ENCODE peak calls at places on chromosomes 4 and X, in seven cellular contexts. One of them, this sample, is unnamed.

GRCh38 chrX:10781847-10782530 is 161.6 kb upstream of the MID1 start:
- DNase-seq in CD8-positive, alpha-beta T cell: no peak
- DNase-seq in Peyer's patch: no peak
- DNase-seq in activated CD8-positive, alpha-beta T cell treated with anti-CD3 and anti-CD28 coated beads for 36 hours: no peak
- DNase-seq in AG04449: no peak
- DNase-seq in psoas muscle: no peak
- DNase-seq in IMR-90: no peak
- DNase-seq in this sample: no peak

GRCh38 chr4:48588230-48588943 is 98.3 kb downstream of the ZAR1 start:
- DNase-seq in CD8-positive, alpha-beta T cell: no peak
- DNase-seq in Peyer's patch: no peak
- DNase-seq in activated CD8-positive, alpha-beta T cell treated with anti-CD3 and anti-CD28 coated beads for 36 hours: no peak
- DNase-seq in AG04449: no peak
- DNase-seq in psoas muscle: no peak
- DNase-seq in IMR-90: no peak
- DNase-seq in this sample: no peak

GRCh38 chr4:110633358-110634319 is 10.8 kb upstream of the PITX2 start:
- DNase-seq in CD8-positive, alpha-beta T cell: no peak
- DNase-seq in Peyer's patch: no peak
- DNase-seq in activated CD8-positive, alpha-beta T cell treated with anti-CD3 and anti-CD28 coated beads for 36 hours: no peak
- DNase-seq in AG04449: no peak
- DNase-seq in psoas muscle: no peak
- DNase-seq in IMR-90: no peak
- DNase-seq in this sample: peak

GRCh38 chr4:77538574-77539157 is 67.0 kb upstream of the CXCL13 start:
- DNase-seq in CD8-positive, alpha-beta T cell: no peak
- DNase-seq in Peyer's patch: no peak
- DNase-seq in activated CD8-positive, alpha-beta T cell treated with anti-CD3 and anti-CD28 coated beads for 36 hours: peak
- DNase-seq in AG04449: no peak
- DNase-seq in psoas muscle: no peak
- DNase-seq in IMR-90: no peak
- DNase-seq in this sample: no peak

GRCh38 chrX:9349572-9350259 is 115.1 kb upstream of the TBL1X start:
- DNase-seq in CD8-positive, alpha-beta T cell: no peak
- DNase-seq in Peyer's patch: no peak
- DNase-seq in activated CD8-positive, alpha-beta T cell treated with anti-CD3 and anti-CD28 coated beads for 36 hours: no peak
- DNase-seq in AG04449: no peak
- DNase-seq in psoas muscle: no peak
- DNase-seq in IMR-90: peak
- DNase-seq in this sample: no peak

GRCh38 chr4:57018930-57019329 is 40.2 kb downstream of the POLR2B start:
- DNase-seq in CD8-positive, alpha-beta T cell: no peak
- DNase-seq in Peyer's patch: no peak
- DNase-seq in activated CD8-positive, alpha-beta T cell treated with anti-CD3 and anti-CD28 coated beads for 36 hours: no peak
- DNase-seq in AG04449: no peak
- DNase-seq in psoas muscle: no peak
- DNase-seq in IMR-90: peak
- DNase-seq in this sample: no peak

GRCh38 chrX:107710617-107711391 is 64.8 kb downstream of the TSC22D3 start:
- DNase-seq in CD8-positive, alpha-beta T cell: peak
- DNase-seq in Peyer's patch: peak
- DNase-seq in activated CD8-positive, alpha-beta T cell treated with anti-CD3 and anti-CD28 coated beads for 36 hours: peak
- DNase-seq in AG04449: peak
- DNase-seq in psoas muscle: no peak
- DNase-seq in IMR-90: peak
- DNase-seq in this sample: peak

GRCh38 chr4:52612341-52612740 is 46.8 kb downstream of the USP46 start:
- DNase-seq in CD8-positive, alpha-beta T cell: no peak
- DNase-seq in Peyer's patch: no peak
- DNase-seq in activated CD8-positive, alpha-beta T cell treated with anti-CD3 and anti-CD28 coated beads for 36 hours: no peak
- DNase-seq in AG04449: no peak
- DNase-seq in psoas muscle: no peak
- DNase-seq in IMR-90: no peak
- DNase-seq in this sample: no peak

GRCh38 chrX:140447150-140447549 is 57.7 kb downstream of the SOX3 start:
- DNase-seq in CD8-positive, alpha-beta T cell: no peak
- DNase-seq in Peyer's patch: no peak
- DNase-seq in activated CD8-positive, alpha-beta T cell treated with anti-CD3 and anti-CD28 coated beads for 36 hours: no peak
- DNase-seq in AG04449: no peak
- DNase-seq in psoas muscle: no peak
- DNase-seq in IMR-90: no peak
- DNase-seq in this sample: no peak

GRCh38 chr4:175346381-175346780 is 428.2 kb downstream of the ADAM29 start:
- DNase-seq in CD8-positive, alpha-beta T cell: no peak
- DNase-seq in Peyer's patch: no peak
- DNase-seq in activated CD8-positive, alpha-beta T cell treated with anti-CD3 and anti-CD28 coated beads for 36 hours: no peak
- DNase-seq in AG04449: no peak
- DNase-seq in psoas muscle: no peak
- DNase-seq in IMR-90: no peak
- DNase-seq in this sample: no peak

GRCh38 chr4:180655886-180656285 is 1587.3 kb upstream of the TENM3 start:
- DNase-seq in CD8-positive, alpha-beta T cell: no peak
- DNase-seq in Peyer's patch: no peak
- DNase-seq in activated CD8-positive, alpha-beta T cell treated with anti-CD3 and anti-CD28 coated beads for 36 hours: no peak
- DNase-seq in AG04449: no peak
- DNase-seq in psoas muscle: no peak
- DNase-seq in IMR-90: no peak
- DNase-seq in this sample: no peak

GRCh38 chrX:66164470-66164869 is 423 bp downstream of the HEPH start:
- DNase-seq in CD8-positive, alpha-beta T cell: no peak
- DNase-seq in Peyer's patch: no peak
- DNase-seq in activated CD8-positive, alpha-beta T cell treated with anti-CD3 and anti-CD28 coated beads for 36 hours: no peak
- DNase-seq in AG04449: no peak
- DNase-seq in psoas muscle: no peak
- DNase-seq in IMR-90: no peak
- DNase-seq in this sample: peak

GRCh38 chr4:128768373-128768996 is 41.0 kb upstream of the JADE1 start:
- DNase-seq in CD8-positive, alpha-beta T cell: no peak
- DNase-seq in Peyer's patch: no peak
- DNase-seq in activated CD8-positive, alpha-beta T cell treated with anti-CD3 and anti-CD28 coated beads for 36 hours: no peak
- DNase-seq in AG04449: peak
- DNase-seq in psoas muscle: no peak
- DNase-seq in IMR-90: peak
- DNase-seq in this sample: no peak

GRCh38 chr4:186798951-186799659 is 75.4 kb upstream of the FAT1 start:
- DNase-seq in CD8-positive, alpha-beta T cell: no peak
- DNase-seq in Peyer's patch: no peak
- DNase-seq in activated CD8-positive, alpha-beta T cell treated with anti-CD3 and anti-CD28 coated beads for 36 hours: no peak
- DNase-seq in AG04449: no peak
- DNase-seq in psoas muscle: no peak
- DNase-seq in IMR-90: no peak
- DNase-seq in this sample: no peak

GRCh38 chr4:155787113-155787710 is 28.4 kb downstream of the GUCY1B1 start:
- DNase-seq in CD8-positive, alpha-beta T cell: no peak
- DNase-seq in Peyer's patch: no peak
- DNase-seq in activated CD8-positive, alpha-beta T cell treated with anti-CD3 and anti-CD28 coated beads for 36 hours: peak
- DNase-seq in AG04449: no peak
- DNase-seq in psoas muscle: no peak
- DNase-seq in IMR-90: peak
- DNase-seq in this sample: peak
- TF ChIP-seq CTCF in CD8-positive, alpha-beta T cell: peak
- TF ChIP-seq CTCF in Peyer's patch: peak
- TF ChIP-seq CTCF in activated CD8-positive, alpha-beta T cell treated with anti-CD3 and anti-CD28 coated beads for 36 hours: peak
- TF ChIP-seq CTCF in AG04449: peak
- TF ChIP-seq CTCF in psoas muscle: peak
- TF ChIP-seq CTCF in IMR-90: peak
- TF ChIP-seq CTCF in this sample: peak

GRCh38 chr4:158814636-158815035 is 45.8 kb downstream of the FNIP2 start:
- DNase-seq in CD8-positive, alpha-beta T cell: no peak
- DNase-seq in Peyer's patch: no peak
- DNase-seq in activated CD8-positive, alpha-beta T cell treated with anti-CD3 and anti-CD28 coated beads for 36 hours: no peak
- DNase-seq in AG04449: peak
- DNase-seq in psoas muscle: no peak
- DNase-seq in IMR-90: peak
- DNase-seq in this sample: no peak

GRCh38 chr4:158813113-158813512 is 44.3 kb downstream of the FNIP2 start:
- DNase-seq in CD8-positive, alpha-beta T cell: no peak
- DNase-seq in Peyer's patch: no peak
- DNase-seq in activated CD8-positive, alpha-beta T cell treated with anti-CD3 and anti-CD28 coated beads for 36 hours: no peak
- DNase-seq in AG04449: no peak
- DNase-seq in psoas muscle: no peak
- DNase-seq in IMR-90: no peak
- DNase-seq in this sample: no peak

GRCh38 chr4:158812543-158812942 is 43.7 kb downstream of the FNIP2 start:
- DNase-seq in CD8-positive, alpha-beta T cell: no peak
- DNase-seq in Peyer's patch: no peak
- DNase-seq in activated CD8-positive, alpha-beta T cell treated with anti-CD3 and anti-CD28 coated beads for 36 hours: no peak
- DNase-seq in AG04449: no peak
- DNase-seq in psoas muscle: no peak
- DNase-seq in IMR-90: no peak
- DNase-seq in this sample: no peak

GRCh38 chr4:158812133-158812532 is 43.3 kb downstream of the FNIP2 start:
- DNase-seq in CD8-positive, alpha-beta T cell: no peak
- DNase-seq in Peyer's patch: no peak
- DNase-seq in activated CD8-positive, alpha-beta T cell treated with anti-CD3 and anti-CD28 coated beads for 36 hours: no peak
- DNase-seq in AG04449: no peak
- DNase-seq in psoas muscle: no peak
- DNase-seq in IMR-90: no peak
- DNase-seq in this sample: no peak

DNA sequence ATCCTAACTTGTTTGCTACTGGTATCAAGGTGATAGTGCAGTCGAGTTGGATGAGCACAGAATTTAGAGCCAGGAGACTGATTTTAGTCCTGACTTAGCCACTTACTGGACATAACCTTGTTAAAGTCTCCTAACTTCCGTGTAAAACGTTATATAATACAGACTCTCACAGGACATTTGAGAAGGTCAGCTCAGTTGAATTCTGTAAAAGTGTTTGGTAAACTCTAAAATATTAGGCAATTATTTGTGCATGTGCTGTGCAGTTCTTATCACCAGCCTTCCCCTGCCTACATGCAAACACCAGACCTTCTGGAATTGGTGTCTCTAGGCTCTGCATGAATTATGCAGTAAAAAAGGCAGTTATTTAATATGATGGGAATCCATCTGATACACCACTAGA is 45.4 kb downstream of the FNIP2 start:
- DNase-seq in CD8-positive, alpha-beta T cell: no peak
- DNase-seq in Peyer's patch: no peak
- DNase-seq in activated CD8-positive, alpha-beta T cell treated with anti-CD3 and anti-CD28 coated beads for 36 hours: no peak
- DNase-seq in AG04449: no peak
- DNase-seq in psoas muscle: no peak
- DNase-seq in IMR-90: no peak
- DNase-seq in this sample: no peak
- TF ChIP-seq CTCF in CD8-positive, alpha-beta T cell: no peak
- TF ChIP-seq CTCF in Peyer's patch: no peak
- TF ChIP-seq CTCF in activated CD8-positive, alpha-beta T cell treated with anti-CD3 and anti-CD28 coated beads for 36 hours: no peak
- TF ChIP-seq CTCF in AG04449: no peak
- TF ChIP-seq CTCF in psoas muscle: no peak
- TF ChIP-seq CTCF in IMR-90: no peak
- TF ChIP-seq CTCF in this sample: no peak

DNA sequence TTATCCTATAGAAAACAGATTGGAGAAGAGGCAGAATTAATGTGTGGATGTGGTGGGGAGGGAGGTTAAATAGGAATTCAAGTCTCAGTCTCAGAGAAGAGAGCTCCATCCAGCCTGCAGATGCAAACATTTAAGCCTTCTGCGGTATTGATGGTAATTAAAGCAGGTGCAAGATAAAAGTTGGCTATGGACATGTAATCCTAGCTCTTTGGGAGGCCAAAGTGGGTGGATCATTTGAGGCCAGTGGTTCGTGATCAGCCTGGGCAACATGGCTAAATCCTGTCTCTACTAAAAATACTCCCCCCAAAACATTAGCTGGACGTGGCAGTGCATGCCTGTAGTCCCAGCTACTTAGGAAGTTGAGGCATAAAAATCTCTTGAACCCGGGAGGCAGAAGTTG is 332.7 kb downstream of the PABPC4L start:
- DNase-seq in CD8-positive, alpha-beta T cell: no peak
- DNase-seq in Peyer's patch: no peak
- DNase-seq in activated CD8-positive, alpha-beta T cell treated with anti-CD3 and anti-CD28 coated beads for 36 hours: no peak
- DNase-seq in AG04449: no peak
- DNase-seq in psoas muscle: no peak
- DNase-seq in IMR-90: no peak
- DNase-seq in this sample: no peak
- TF ChIP-seq CTCF in CD8-positive, alpha-beta T cell: no peak
- TF ChIP-seq CTCF in Peyer's patch: no peak
- TF ChIP-seq CTCF in activated CD8-positive, alpha-beta T cell treated with anti-CD3 and anti-CD28 coated beads for 36 hours: no peak
- TF ChIP-seq CTCF in AG04449: no peak
- TF ChIP-seq CTCF in psoas muscle: no peak
- TF ChIP-seq CTCF in IMR-90: no peak
- TF ChIP-seq CTCF in this sample: no peak

GRCh38 chrX:150205011-150205410 is 158.1 kb upstream of the MAMLD1 start:
- DNase-seq in CD8-positive, alpha-beta T cell: no peak
- DNase-seq in Peyer's patch: no peak
- DNase-seq in activated CD8-positive, alpha-beta T cell treated with anti-CD3 and anti-CD28 coated beads for 36 hours: no peak
- DNase-seq in AG04449: no peak
- DNase-seq in psoas muscle: no peak
- DNase-seq in IMR-90: no peak
- DNase-seq in this sample: no peak
- TF ChIP-seq CTCF in CD8-positive, alpha-beta T cell: no peak
- TF ChIP-seq CTCF in Peyer's patch: no peak
- TF ChIP-seq CTCF in activated CD8-positive, alpha-beta T cell treated with anti-CD3 and anti-CD28 coated beads for 36 hours: no peak
- TF ChIP-seq CTCF in AG04449: no peak
- TF ChIP-seq CTCF in psoas muscle: no peak
- TF ChIP-seq CTCF in IMR-90: no peak
- TF ChIP-seq CTCF in this sample: peak

DNA sequence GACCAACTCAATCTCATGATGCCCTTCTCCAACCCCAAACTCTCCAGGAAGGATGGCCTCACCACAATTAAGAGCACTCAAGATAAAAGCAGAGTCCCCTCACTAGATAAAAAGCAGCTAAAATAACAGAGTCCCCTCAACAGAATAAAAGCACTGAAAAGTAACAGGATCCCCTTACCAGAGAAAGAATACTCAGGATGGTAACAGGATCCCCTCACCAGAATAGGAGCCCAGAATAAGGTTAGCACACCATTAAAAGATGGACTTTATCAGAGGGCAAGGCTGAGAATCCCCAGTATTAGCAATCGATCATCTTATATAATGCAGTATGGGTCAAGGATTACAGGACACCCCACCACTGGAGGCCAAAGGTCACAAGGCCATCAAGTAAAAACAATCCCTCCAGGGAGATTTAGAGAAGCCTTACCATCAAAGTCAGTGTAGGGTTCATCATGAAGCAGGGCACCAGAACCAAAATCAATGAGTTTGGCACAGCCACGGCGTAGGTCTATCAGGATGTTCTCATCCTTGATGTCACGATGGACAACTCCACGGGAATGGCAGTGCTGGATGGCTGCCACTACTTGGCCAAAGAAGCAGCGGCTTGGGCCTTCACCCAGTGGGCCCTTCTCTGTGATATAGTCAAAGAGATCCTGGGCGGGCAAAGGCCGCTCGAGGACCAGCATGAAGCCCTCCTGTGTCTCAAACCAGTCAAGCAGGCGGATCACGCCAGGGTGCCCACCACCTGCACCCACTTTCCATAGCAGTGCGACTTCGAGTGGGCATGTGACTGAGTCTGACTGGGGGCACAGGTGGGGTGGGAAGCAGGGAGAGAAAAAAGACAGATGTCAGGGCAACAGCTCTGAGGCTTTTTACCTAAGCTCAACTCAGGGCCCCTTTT is 3.4 kb upstream of the SLC35A2 start:
- DNase-seq in CD8-positive, alpha-beta T cell: no peak
- DNase-seq in Peyer's patch: no peak
- DNase-seq in activated CD8-positive, alpha-beta T cell treated with anti-CD3 and anti-CD28 coated beads for 36 hours: peak
- DNase-seq in AG04449: no peak
- DNase-seq in psoas muscle: no peak
- DNase-seq in IMR-90: no peak
- DNase-seq in this sample: no peak
- TF ChIP-seq CTCF in CD8-positive, alpha-beta T cell: no peak
- TF ChIP-seq CTCF in Peyer's patch: no peak
- TF ChIP-seq CTCF in activated CD8-positive, alpha-beta T cell treated with anti-CD3 and anti-CD28 coated beads for 36 hours: no peak
- TF ChIP-seq CTCF in AG04449: no peak
- TF ChIP-seq CTCF in psoas muscle: no peak
- TF ChIP-seq CTCF in IMR-90: no peak
- TF ChIP-seq CTCF in this sample: no peak